ENCODE peak calls at places on chromosomes 13 and 19, in five cellular contexts. X, E, P, T and V are unnamed samples.

GRCh38 chr19:46828484-46828883 is 22.2 kb downstream of the AP2S1 start:
- DNase-seq in X (no peak), E (no peak), P (no peak), T (no peak), V (no peak)

GRCh38 chr13:43766766-43767165 is 20.0 kb downstream of the ENOX1 start:
- DNase-seq in X (no peak), E (no peak), P (no peak), T (peak; percentile 75), V (peak; percentile 32)

GRCh38 chr19:36152061-36152885 is at the start of gene COX7A1:
- DNase-seq in X (no peak), E (peak; percentile 82), P (no peak), T (peak; percentile 91), V (peak; percentile 70)

GRCh38 chr13:24265453-24265852 is 43.9 kb upstream of the C1QTNF9 start:
- DNase-seq in X (no peak), E (no peak), P (no peak), T (no peak), V (no peak)

GRCh38 chr19:6529937-6530384 is 865 bp upstream of the TNFSF9 start:
- DNase-seq in X (no peak), E (no peak), P (no peak), T (no peak), V (no peak)

GRCh38 chr19:19259741-19260140 is 13.4 kb downstream of the TM6SF2 start:
- DNase-seq in X (no peak), E (peak; percentile 79), P (no peak), T (no peak), V (no peak)

GRCh38 chr13:25319781-25320180 is 18.4 kb downstream of the NUP58 start:
- DNase-seq in X (no peak), E (no peak), P (no peak), T (no peak), V (no peak)

GRCh38 chr19:43438291-43439162 is 23.8 kb downstream of the TEX101 start:
- DNase-seq in X (no peak), E (peak; percentile 66), P (peak; percentile 65), T (peak; percentile 82), V (peak; percentile 16)

GRCh38 chr13:79492313-79492798 is 11.4 kb downstream of the NDFIP2 start:
- DNase-seq in X (no peak), E (no peak), P (no peak), T (no peak), V (no peak)

GRCh38 chr19:4861147-4861546 is 6.3 kb downstream of the PLIN3 start:
- DNase-seq in X (no peak), E (no peak), P (no peak), T (no peak), V (no peak)

GRCh38 chr13:112573710-112574109 is 14.2 kb downstream of the TUBGCP3 start:
- DNase-seq in X (no peak), E (no peak), P (no peak), T (no peak), V (no peak)

GRCh38 chr13:111183087-111183645 is 68.1 kb downstream of the ARHGEF7 start:
- DNase-seq in X (no peak), E (no peak), P (no peak), T (no peak), V (no peak)

GRCh38 chr13:113607477-113608245 is 23.1 kb downstream of the TFDP1 start:
- DNase-seq in X (no peak), E (no peak), P (no peak), T (no peak), V (no peak)

GRCh38 chr13:110323172-110323851 is 16.2 kb downstream of the COL4A2 start:
- DNase-seq in X (no peak), E (peak; percentile 78), P (peak; percentile 81), T (no peak), V (no peak)

GRCh38 chr19:52369463-52370340 is at the start of gene ZNF880:
- DNase-seq in X (peak; percentile 88), E (peak; percentile 95), P (peak; percentile 80), T (peak; percentile 96), V (peak; percentile 94)

GRCh38 chr19:55041244-55041626 is 3.2 kb upstream of the GP6 start:
- DNase-seq in X (no peak), E (no peak), P (no peak), T (no peak), V (no peak)

GRCh38 chr19:15330801-15331418 is 1.4 kb downstream of the BRD4 start:
- DNase-seq in X (no peak), E (peak; percentile 79), P (peak; percentile 64), T (no peak), V (peak; percentile 27)

GRCh38 chr19:897442-898039 is 4.3 kb downstream of the RNU6-9 start:
- DNase-seq in X (no peak), E (no peak), P (no peak), T (no peak), V (no peak)

GRCh38 chr13:98525452-98525851 is 51.5 kb downstream of the STK24 start:
- DNase-seq in X (no peak), E (no peak), P (no peak), T (no peak), V (no peak)

GRCh38 chr19:52566588-52566987 is 3.5 kb upstream of the ZNF701 start:
- DNase-seq in X (no peak), E (no peak), P (peak; percentile 4), T (no peak), V (no peak)

GRCh38 chr13:74758188-74758587 is 624.0 kb upstream of the KLF12 start:
- DNase-seq in X (no peak), E (no peak), P (no peak), T (no peak), V (no peak)

GRCh38 chr19:45882652-45883585 is 3.0 kb downstream of the IRF2BP1 start:
- DNase-seq in X (peak; percentile 90), E (peak; percentile 93), P (peak; percentile 60), T (peak; percentile 77), V (peak; percentile 82)

GRCh38 chr13:27374126-27374613 is 50.2 kb upstream of the GTF3A start:
- DNase-seq in X (no peak), E (no peak), P (no peak), T (no peak), V (no peak)

GRCh38 chr19:15178629-15179308 is 22.0 kb downstream of the NOTCH3 start:
- DNase-seq in X (no peak), E (no peak), P (no peak), T (no peak), V (no peak)

GRCh38 chr19:41877490-41877876 is 404 bp downstream of the CD79A start:
- DNase-seq in X (no peak), E (no peak), P (no peak), T (no peak), V (no peak)

GRCh38 chr13:59701261-59701660 is 462.5 kb downstream of the DIAPH3 start:
- DNase-seq in X (no peak), E (no peak), P (no peak), T (no peak), V (no peak)

GRCh38 chr19:42323852-42324654 is 1.4 kb upstream of the MEGF8 start:
- DNase-seq in X (no peak), E (peak; percentile 46), P (no peak), T (no peak), V (peak; percentile 46)

GRCh38 chr19:47044946-47045866 is 3.2 kb downstream of the TMEM160 start:
- DNase-seq in X (no peak), E (no peak), P (no peak), T (no peak), V (no peak)

GRCh38 chr19:49180659-49181058 is 23.1 kb downstream of the TRPM4 start:
- DNase-seq in X (no peak), E (no peak), P (no peak), T (no peak), V (no peak)

GRCh38 chr13:48146636-48147035 is 51.7 kb upstream of the MED4 start:
- DNase-seq in X (no peak), E (no peak), P (no peak), T (no peak), V (no peak)

GRCh38 chr19:28341810-28342350 is 871.1 kb downstream of the UQCRFS1 start:
- DNase-seq in X (no peak), E (no peak), P (no peak), T (no peak), V (no peak)

GRCh38 chr13:108194435-108194936 is 20.9 kb downstream of the LIG4 start:
- DNase-seq in X (no peak), E (no peak), P (no peak), T (no peak), V (no peak)

GRCh38 chr19:49336482-49337266 is 1.5 kb downstream of the CD37 start:
- DNase-seq in X (no peak), E (no peak), P (no peak), T (no peak), V (no peak)